ENCODE peak calls at places on chromosomes 7 and 10, in ten cellular contexts. B, G, K, P, A, R, U, D, N and J are unnamed samples.

GRCh38 chr7:130208511-130208910 is 851 bp downstream of the SSMEM1 start:
- DNase-seq in U (no peak), N (no peak), R (no peak), G (no peak), B (no peak), D (no peak), K (no peak), P (no peak), A (no peak), J (no peak)

GRCh38 chr7:17185690-17186070 is 112.8 kb upstream of the AHR start:
- DNase-seq in N (peak; percentile 80), R (no peak), A (no peak), K (no peak), U (no peak), D (no peak), P (peak; percentile 18), G (no peak), B (no peak), J (no peak)

GRCh38 chr10:77784856-77785255 is 141.7 kb downstream of the DLG5 start:
- DNase-seq in D (no peak), A (no peak), P (peak; percentile 68), G (no peak), K (no peak), R (no peak), B (no peak), U (no peak), N (peak; percentile 93), J (peak; percentile 66)

GRCh38 chr10:121539757-121540156 is 58.5 kb downstream of the FGFR2 start:
- DNase-seq in A (no peak), N (no peak), G (no peak), D (no peak), K (no peak), P (no peak), B (no peak), R (no peak), U (no peak), J (no peak)

GRCh38 chr7:43559939-43560335 is 23.0 kb upstream of the STK17A start:
- DNase-seq in A (no peak), G (no peak), R (no peak), N (no peak), U (no peak), D (no peak), P (no peak), B (no peak), K (no peak), J (no peak)

GRCh38 chr7:77727936-77728701 is 31.9 kb downstream of the RSBN1L start:
- DNase-seq in N (peak; percentile 22), R (peak; percentile 50), U (no peak), B (no peak), P (peak; percentile 24), K (no peak), A (no peak), D (no peak), G (peak; percentile 7), J (no peak)

GRCh38 chr10:69089638-69090599 is 2.0 kb downstream of the SRGN start:
- DNase-seq in P (no peak), A (peak; percentile 82), G (no peak), R (no peak), U (no peak), D (peak; percentile 61), B (no peak), N (peak; percentile 58), K (peak; percentile 32), J (no peak)

GRCh38 chr7:70520604-70521003 is 611.3 kb upstream of the GALNT17 start:
- DNase-seq in G (no peak), A (no peak), B (no peak), N (peak; percentile 54), K (no peak), R (no peak), D (no peak), U (no peak), P (no peak), J (peak; percentile 9)

GRCh38 chr10:88966785-88967184 is 14.2 kb upstream of the ACTA2 start:
- DNase-seq in B (no peak), R (no peak), A (no peak), D (peak; percentile 26), N (no peak), K (peak; percentile 74), P (no peak), U (no peak), G (no peak), J (no peak)

GRCh38 chr10:49601857-49602256 is 8.3 kb upstream of the SLC18A3 start:
- DNase-seq in U (no peak), P (no peak), B (no peak), K (no peak), A (no peak), D (no peak), R (no peak), G (peak; percentile 29), N (no peak), J (no peak)

GRCh38 chr7:40843338-40844026 is 708.7 kb downstream of the SUGCT start:
- DNase-seq in K (no peak), D (no peak), A (no peak), R (no peak), U (no peak), G (no peak), B (no peak), N (peak; percentile 42), P (no peak), J (no peak)

GRCh38 chr10:95532536-95532935 is 28.6 kb downstream of the SORBS1 start:
- DNase-seq in U (no peak), B (no peak), P (no peak), N (peak; percentile 39), R (no peak), K (no peak), A (no peak), D (no peak), G (no peak), J (no peak)

GRCh38 chr7:44698046-44698580 is 50.5 kb upstream of the ZMIZ2 start:
- DNase-seq in B (no peak), A (no peak), K (no peak), R (no peak), N (no peak), P (no peak), D (no peak), U (no peak), G (no peak), J (no peak)
- H3K36me3 ChIP-seq in B (peaks cover 55% of the 10 kb centered on the region), A (peaks cover 10% of the 10 kb centered on the region), K (no peaks in the 10 kb centered on the region), R (peaks cover 7% of the 10 kb centered on the region), N (peaks cover 9% of the 10 kb centered on the region), P (peaks cover 37% of the 10 kb centered on the region), D (no peaks in the 10 kb centered on the region), U (peaks cover 82% of the 10 kb centered on the region), G (peaks cover 21% of the 10 kb centered on the region), J (peaks cover 5% of the 10 kb centered on the region)

GRCh38 chr7:74027683-74028320 is at the start of gene ELN:
- DNase-seq in N (peak; percentile 51), G (peak; percentile 89), P (no peak), D (peak; percentile 63), R (peak; percentile 56), B (peak; percentile 82), A (no peak), U (no peak), K (peak; percentile 92), J (no peak)
- H3K27me3 ChIP-seq in N (peaks cover 3% of the 10 kb centered on the region), G (peaks cover 1% of the 10 kb centered on the region), P (no peaks in the 10 kb centered on the region), D (peaks cover 6% of the 10 kb centered on the region), R (no peaks in the 10 kb centered on the region), B (no peaks in the 10 kb centered on the region), A (peaks cover 79% of the 10 kb centered on the region), U (peaks cover 15% of the 10 kb centered on the region), K (no peaks in the 10 kb centered on the region), J (peaks cover 39% of the 10 kb centered on the region)

GRCh38 chr7:35854311-35854710 is 53.5 kb downstream of the SEPTIN7 start:
- DNase-seq in P (no peak), D (no peak), U (no peak), R (no peak), G (no peak), K (no peak), N (no peak), A (no peak), B (no peak), J (no peak)

GRCh38 chr7:35860664-35861063 is 59.8 kb downstream of the SEPTIN7 start:
- DNase-seq in K (no peak), B (no peak), D (no peak), R (no peak), P (no peak), G (no peak), U (no peak), A (no peak), N (no peak), J (no peak)

GRCh38 chr7:35856175-35856574 is 55.3 kb downstream of the SEPTIN7 start:
- DNase-seq in U (no peak), A (no peak), G (no peak), B (no peak), K (no peak), R (no peak), N (no peak), P (no peak), D (no peak), J (no peak)
- H3K36me3 ChIP-seq in U (peaks cover 16% of the 10 kb centered on the region), A (peaks cover 4% of the 10 kb centered on the region), G (no peaks in the 10 kb centered on the region), B (no peaks in the 10 kb centered on the region), K (no peaks in the 10 kb centered on the region), R (no peaks in the 10 kb centered on the region), N (peaks cover 6% of the 10 kb centered on the region), P (no peaks in the 10 kb centered on the region), D (no peaks in the 10 kb centered on the region), J (no peaks in the 10 kb centered on the region)

GRCh38 chr10:97186911-97187310 is 1.2 kb upstream of the SLIT1 start:
- DNase-seq in P (no peak), G (no peak), R (no peak), A (no peak), K (no peak), U (no peak), B (no peak), D (no peak), N (no peak), J (no peak)
- H3K27me3 ChIP-seq in P (peaks cover 23% of the 10 kb centered on the region), G (peaks cover 46% of the 10 kb centered on the region), R (peaks cover 59% of the 10 kb centered on the region), A (peaks cover 36% of the 10 kb centered on the region), K (peaks cover 15% of the 10 kb centered on the region), U (peaks cover 56% of the 10 kb centered on the region), B (no peaks in the 10 kb centered on the region), D (peaks cover 78% of the 10 kb centered on the region), N (peaks cover 59% of the 10 kb centered on the region), J (peaks cover 73% of the 10 kb centered on the region)